ENCODE peak calls at places on chromosome 11, in six cellular contexts. K is cardiac muscle cell, M is aorta, T is H1, N is fibroblast of lung, R is substantia nigra. F is an unnamed sample.

GRCh38 chr11:95563859-95564258 is 225.7 kb downstream of the FAM76B start:
- DNase-seq in K (no peak), M (no peak), T (no peak), N (peak; percentile 55), R (no peak), F (no peak)

GRCh38 chr11:75326439-75326810 is 25.0 kb downstream of the ARRB1 start:
- DNase-seq in K (no peak), M (no peak), T (no peak), N (no peak), R (no peak), F (no peak)

GRCh38 chr11:945986-946385 is 20.3 kb downstream of the AP2A2 start:
- DNase-seq in K (no peak), M (no peak), T (no peak), N (peak; percentile 54), R (no peak), F (no peak)

GRCh38 chr11:65558785-65559509 is 788 bp upstream of the LTBP3 start:
- DNase-seq in K (no peak), M (peak; percentile 93), T (no peak), N (peak; percentile 73), R (peak; percentile 79), F (peak; percentile 91)

GRCh38 chr11:2791521-2792375 is 92.0 kb upstream of the KCNQ1OT1 start:
- DNase-seq in K (no peak), M (peak; percentile 81), T (peak; percentile 53), N (no peak), R (no peak), F (peak; percentile 62)

GRCh38 chr11:45217991-45218390 is 68.2 kb downstream of the SYT13 start:
- DNase-seq in K (no peak), M (no peak), T (no peak), N (peak; percentile 47), R (no peak), F (no peak)

GRCh38 chr11:82117339-82117738 is 616.3 kb downstream of the FAM181B start:
- DNase-seq in K (no peak), M (no peak), T (no peak), N (no peak), R (no peak), F (no peak)

GRCh38 chr11:133905677-133906156 is 51.1 kb downstream of the IGSF9B start:
- DNase-seq in K (no peak), M (peak; percentile 21), T (no peak), N (no peak), R (no peak), F (peak; percentile 57)

GRCh38 chr11:73275381-73275750 is 3.2 kb downstream of the P2RY6 start:
- DNase-seq in K (no peak), M (peak; percentile 51), T (no peak), N (no peak), R (no peak), F (peak; percentile 46)

GRCh38 chr11:72954860-72955259 is 140.6 kb downstream of the ATG16L2 start:
- DNase-seq in K (peak; percentile 54), M (no peak), T (no peak), N (no peak), R (no peak), F (no peak)

GRCh38 chr11:134474942-134475341 is 62.9 kb upstream of the B3GAT1 start:
- DNase-seq in K (no peak), M (no peak), T (no peak), N (no peak), R (no peak), F (no peak)

GRCh38 chr11:113242767-113243397 is 71.5 kb upstream of the TTC12 start:
- DNase-seq in K (no peak), M (no peak), T (no peak), N (peak; percentile 70), R (peak; percentile 33), F (no peak)

GRCh38 chr11:3967695-3968094 is 112.2 kb downstream of the STIM1 start:
- DNase-seq in K (no peak), M (no peak), T (no peak), N (no peak), R (no peak), F (no peak)

GRCh38 chr11:3971756-3972404 is 116.4 kb downstream of the STIM1 start:
- DNase-seq in K (no peak), M (no peak), T (no peak), N (no peak), R (no peak), F (no peak)

GRCh38 chr11:3969200-3969599 is 113.7 kb downstream of the STIM1 start:
- DNase-seq in K (no peak), M (no peak), T (no peak), N (no peak), R (no peak), F (no peak)

GRCh38 chr11:3970101-3970500 is 114.6 kb downstream of the STIM1 start:
- DNase-seq in K (no peak), M (no peak), T (no peak), N (no peak), R (no peak), F (no peak)

DNA sequence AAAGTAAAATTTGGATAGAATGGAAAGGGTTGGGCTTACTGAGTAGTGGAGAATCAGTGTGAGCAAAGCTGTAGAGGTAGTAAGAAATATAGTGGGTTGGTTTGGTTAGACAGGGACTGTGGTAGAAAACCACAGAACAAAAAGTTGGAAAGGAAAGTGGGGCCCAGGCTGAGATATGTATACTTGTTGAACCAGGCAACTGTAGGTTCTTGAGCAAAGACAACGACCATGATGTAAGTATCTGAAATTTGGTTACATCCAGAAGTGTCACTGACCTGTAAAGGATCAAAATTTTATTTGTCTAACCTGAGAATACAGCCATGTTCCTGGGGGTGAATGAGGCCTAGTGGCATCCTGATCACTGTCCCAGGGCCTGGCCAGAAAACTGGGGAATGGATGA is 114.1 kb downstream of the STIM1 start:
- DNase-seq in K (no peak), M (no peak), T (no peak), N (no peak), R (no peak), F (no peak)
- H3K27ac ChIP-seq in K (no peak overlapping the region), M (no peak overlapping the region), T (no peak overlapping the region), N (no peak overlapping the region), R (no peak overlapping the region), F (no peak overlapping the region)

DNA sequence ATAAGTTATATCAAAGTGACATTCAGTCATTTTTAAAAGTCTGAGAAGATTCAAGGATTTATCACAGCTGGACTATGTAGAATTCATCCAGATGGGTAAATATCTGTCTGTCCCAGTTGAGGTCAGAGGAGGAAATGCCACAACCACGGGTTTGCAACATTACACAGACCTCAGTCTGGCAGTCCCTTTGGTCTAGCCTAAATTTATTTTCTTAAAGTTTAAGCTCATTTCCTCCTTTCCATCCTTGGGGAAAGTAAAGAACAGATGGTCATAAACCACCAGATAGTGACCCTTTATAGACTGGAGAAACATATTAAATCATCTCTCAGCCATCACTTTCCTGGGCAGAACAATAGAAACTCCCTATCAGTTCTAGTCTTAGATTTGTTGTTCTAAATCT is 238.4 kb upstream of the DDI1 start:
- DNase-seq in K (no peak), M (no peak), T (no peak), N (peak; percentile 86), R (no peak), F (no peak)
- H3K27ac ChIP-seq in K (no peak overlapping the region), M (no peak overlapping the region), T (no peak overlapping the region), N (no peak overlapping the region), R (no peak overlapping the region), F (no peak overlapping the region)

GRCh38 chr11:107563702-107564101 is 1.8 kb downstream of the ALKBH8 start:
- DNase-seq in K (peak; percentile 51), M (no peak), T (no peak), N (peak; percentile 62), R (peak; percentile 9), F (no peak)
- H3K27ac ChIP-seq in K (no peak overlapping the region), M (no peak overlapping the region), T (no peak overlapping the region), N (peak overlapping the region; percentile 26), R (no peak overlapping the region), F (peak overlapping the region; percentile 33)

DNA sequence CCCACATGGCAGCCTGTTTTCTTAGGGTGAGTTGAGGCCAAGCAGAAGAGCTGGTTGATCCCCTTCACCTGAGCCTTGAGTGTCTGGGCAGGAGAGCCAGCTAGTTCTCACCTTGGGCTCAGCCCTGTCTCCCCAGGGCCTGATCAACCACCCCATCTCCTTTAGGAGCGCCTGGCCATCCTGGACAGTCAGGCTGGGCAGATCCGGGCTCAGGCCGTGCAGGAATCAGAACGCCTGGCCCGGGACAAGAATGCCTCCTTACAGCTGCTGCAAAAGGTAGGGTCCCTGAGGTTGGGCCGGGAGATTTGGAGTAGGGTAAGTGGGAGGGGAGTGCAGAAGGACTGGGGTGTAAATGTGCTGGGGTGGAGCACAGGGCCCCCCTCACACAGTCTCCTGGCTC is 31.3 kb downstream of the PHLDB1 start:
- DNase-seq in K (no peak), M (no peak), T (no peak), N (no peak), R (no peak), F (no peak)
- H3K27ac ChIP-seq in K (no peak overlapping the region), M (no peak overlapping the region), T (no peak overlapping the region), N (no peak overlapping the region), R (peak overlapping the region; percentile 13), F (no peak overlapping the region)

GRCh38 chr11:36449566-36450390 is 60.3 kb downstream of the TRAF6 start:
- DNase-seq in K (no peak), M (no peak), T (no peak), N (peak; percentile 62), R (no peak), F (no peak)
- H3K27ac ChIP-seq in K (no peak overlapping the region), M (no peak overlapping the region), T (no peak overlapping the region), N (no peak overlapping the region), R (peak overlapping the region; percentile 28), F (no peak overlapping the region)